ENCODE peak calls at places on chromosomes 6 and 20, in ten cellular contexts. One of them, this sample, is unnamed.

GRCh38 chr6:141977782-141978181 is 154.9 kb upstream of the GJE1 start:
- DNase-seq in osteocyte: no peak
- DNase-seq in CD14-positive monocyte: no peak
- DNase-seq in uterus: no peak
- DNase-seq in BJ: no peak
- DNase-seq in A549: no peak
- DNase-seq in gastrocnemius medialis: no peak
- DNase-seq in cardiac fibroblast: no peak
- DNase-seq in neural progenitor cell: no peak
- DNase-seq in AG09309: no peak
- DNase-seq in this sample: no peak

GRCh38 chr20:61886721-61887658 is 178.7 kb downstream of the TAF4 start:
- DNase-seq in osteocyte: no peak
- DNase-seq in neural progenitor cell: peak
- DNase-seq in CD14-positive monocyte: no peak
- DNase-seq in A549: peak
- DNase-seq in uterus: no peak
- DNase-seq in cardiac fibroblast: peak
- DNase-seq in AG09309: no peak
- DNase-seq in gastrocnemius medialis: no peak
- DNase-seq in BJ: no peak
- DNase-seq in this sample: no peak

GRCh38 chr6:24997905-24998304 is 62.1 kb upstream of the RIPOR2 start:
- DNase-seq in osteocyte: no peak
- DNase-seq in uterus: no peak
- DNase-seq in cardiac fibroblast: no peak
- DNase-seq in neural progenitor cell: no peak
- DNase-seq in CD14-positive monocyte: no peak
- DNase-seq in BJ: no peak
- DNase-seq in A549: no peak
- DNase-seq in gastrocnemius medialis: no peak
- DNase-seq in AG09309: no peak
- DNase-seq in this sample: no peak

GRCh38 chr6:70312165-70312564 is 9.3 kb upstream of the COL9A1 start:
- DNase-seq in uterus: no peak
- DNase-seq in A549: no peak
- DNase-seq in CD14-positive monocyte: no peak
- DNase-seq in gastrocnemius medialis: no peak
- DNase-seq in cardiac fibroblast: peak
- DNase-seq in osteocyte: no peak
- DNase-seq in BJ: peak
- DNase-seq in neural progenitor cell: no peak
- DNase-seq in AG09309: peak
- DNase-seq in this sample: no peak

GRCh38 chr6:152161501-152161900 is 354.0 kb downstream of the ESR1 start:
- DNase-seq in neural progenitor cell: no peak
- DNase-seq in AG09309: no peak
- DNase-seq in CD14-positive monocyte: no peak
- DNase-seq in BJ: no peak
- DNase-seq in cardiac fibroblast: peak
- DNase-seq in osteocyte: no peak
- DNase-seq in A549: no peak
- DNase-seq in gastrocnemius medialis: no peak
- DNase-seq in uterus: no peak
- DNase-seq in this sample: no peak

GRCh38 chr20:17611540-17612286 is 41.8 kb downstream of the DSTN start:
- DNase-seq in neural progenitor cell: peak
- DNase-seq in CD14-positive monocyte: no peak
- DNase-seq in uterus: no peak
- DNase-seq in cardiac fibroblast: peak
- DNase-seq in osteocyte: peak
- DNase-seq in A549: no peak
- DNase-seq in AG09309: no peak
- DNase-seq in gastrocnemius medialis: no peak
- DNase-seq in BJ: no peak
- DNase-seq in this sample: no peak

GRCh38 chr6:38310061-38310460 is 329.7 kb downstream of the BTBD9 start:
- DNase-seq in gastrocnemius medialis: peak
- DNase-seq in neural progenitor cell: no peak
- DNase-seq in cardiac fibroblast: no peak
- DNase-seq in AG09309: no peak
- DNase-seq in BJ: no peak
- DNase-seq in CD14-positive monocyte: no peak
- DNase-seq in osteocyte: no peak
- DNase-seq in uterus: no peak
- DNase-seq in A549: no peak
- DNase-seq in this sample: no peak

GRCh38 chr6:110140650-110141049 is 38.8 kb downstream of the WASF1 start:
- DNase-seq in osteocyte: no peak
- DNase-seq in AG09309: peak
- DNase-seq in CD14-positive monocyte: no peak
- DNase-seq in uterus: no peak
- DNase-seq in gastrocnemius medialis: no peak
- DNase-seq in A549: peak
- DNase-seq in BJ: peak
- DNase-seq in cardiac fibroblast: peak
- DNase-seq in neural progenitor cell: no peak
- DNase-seq in this sample: no peak

DNA sequence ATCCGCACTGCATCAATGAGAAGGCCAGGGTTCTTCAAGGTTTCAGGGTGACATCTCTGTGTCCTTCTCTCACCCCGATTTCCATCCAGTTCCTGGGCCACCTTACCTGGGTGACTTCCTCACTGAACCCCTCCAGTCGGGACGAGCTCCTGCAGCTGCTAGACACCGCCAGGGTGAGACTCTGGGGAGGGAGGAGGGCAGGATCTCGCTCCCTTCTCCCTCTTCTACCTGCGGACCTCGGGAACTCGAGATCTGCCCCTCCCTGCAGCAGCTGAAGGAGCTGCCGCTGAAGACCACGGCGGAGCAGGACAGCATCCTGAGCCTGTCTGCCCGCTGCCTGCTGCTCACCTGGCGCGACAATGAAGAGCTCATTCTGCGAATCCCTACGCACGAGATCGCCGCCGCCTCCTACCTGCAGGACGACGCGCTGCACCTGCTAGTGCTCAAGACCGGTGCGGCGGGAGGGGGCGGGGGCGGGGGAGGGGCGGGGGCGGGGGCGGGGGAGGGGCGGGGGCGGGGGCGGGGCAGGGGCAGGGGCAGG is 7.5 kb downstream of the CCM2L start:
- DNase-seq in neural progenitor cell: peak
- DNase-seq in cardiac fibroblast: no peak
- DNase-seq in uterus: no peak
- DNase-seq in BJ: no peak
- DNase-seq in A549: peak
- DNase-seq in gastrocnemius medialis: no peak
- DNase-seq in CD14-positive monocyte: no peak
- DNase-seq in AG09309: no peak
- DNase-seq in osteocyte: no peak
- DNase-seq in this sample: peak
- TF ChIP-seq CTCF in neural progenitor cell: peak
- TF ChIP-seq CTCF in cardiac fibroblast: no peak
- TF ChIP-seq CTCF in uterus: no peak
- TF ChIP-seq CTCF in BJ: no peak
- TF ChIP-seq CTCF in A549: no peak
- TF ChIP-seq CTCF in gastrocnemius medialis: no peak
- TF ChIP-seq CTCF in CD14-positive monocyte: no peak
- TF ChIP-seq CTCF in AG09309: no peak
- TF ChIP-seq CTCF in osteocyte: no peak
- TF ChIP-seq CTCF in this sample: no peak

GRCh38 chr6:107729098-107729497 is 95.0 kb downstream of the SCML4 start:
- DNase-seq in gastrocnemius medialis: no peak
- DNase-seq in BJ: no peak
- DNase-seq in AG09309: no peak
- DNase-seq in cardiac fibroblast: no peak
- DNase-seq in osteocyte: peak
- DNase-seq in CD14-positive monocyte: no peak
- DNase-seq in A549: no peak
- DNase-seq in uterus: no peak
- DNase-seq in neural progenitor cell: no peak
- DNase-seq in this sample: no peak
- TF ChIP-seq CTCF in gastrocnemius medialis: no peak
- TF ChIP-seq CTCF in BJ: no peak
- TF ChIP-seq CTCF in AG09309: peak
- TF ChIP-seq CTCF in cardiac fibroblast: no peak
- TF ChIP-seq CTCF in osteocyte: peak
- TF ChIP-seq CTCF in CD14-positive monocyte: no peak
- TF ChIP-seq CTCF in A549: no peak
- TF ChIP-seq CTCF in uterus: no peak
- TF ChIP-seq CTCF in neural progenitor cell: peak
- TF ChIP-seq CTCF in this sample: no peak

DNA sequence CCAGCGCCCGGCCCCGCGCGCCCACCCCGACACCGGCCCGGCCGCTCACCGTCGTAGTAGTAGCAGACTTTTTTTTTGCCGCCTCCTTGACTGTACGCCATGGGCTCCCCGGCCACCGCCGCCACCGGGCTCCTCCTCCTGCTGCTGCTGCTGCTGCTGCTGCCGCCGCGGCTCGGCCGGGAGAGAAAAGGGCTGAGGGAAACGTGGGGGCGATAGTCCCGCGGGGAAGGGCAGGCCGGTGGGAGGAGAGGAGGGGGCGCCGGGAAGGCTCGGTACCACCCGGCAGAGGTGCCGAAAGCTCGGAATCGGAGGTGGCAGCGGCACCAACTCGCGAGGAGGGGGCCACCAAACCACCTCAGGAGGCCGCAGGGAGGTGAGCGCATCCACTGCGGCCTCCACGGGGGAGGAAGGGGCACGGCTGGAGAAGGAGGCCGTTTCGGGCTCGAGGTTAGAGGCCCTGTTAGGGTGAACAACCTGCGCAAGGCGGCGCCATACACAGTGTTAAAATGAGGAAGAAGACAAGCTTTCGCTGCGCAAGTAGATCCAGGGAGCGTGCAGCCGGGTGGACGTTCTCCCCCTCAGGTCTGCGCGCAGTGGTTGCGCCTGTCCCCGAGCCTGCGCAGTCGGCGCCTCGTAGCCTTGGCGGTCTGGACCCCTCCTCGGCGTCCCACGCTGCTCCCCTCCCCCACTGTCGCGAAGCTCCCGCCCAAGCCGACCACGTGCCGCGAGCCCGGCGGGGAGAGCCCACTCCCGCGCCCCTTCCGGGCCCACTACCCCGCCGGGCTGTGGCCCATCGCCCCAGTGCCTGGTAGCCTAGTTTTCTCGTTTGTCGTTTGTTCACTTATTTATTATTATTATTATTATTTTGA is at the start of gene HDAC2:
- DNase-seq in cardiac fibroblast: peak
- DNase-seq in CD14-positive monocyte: peak
- DNase-seq in AG09309: peak
- DNase-seq in gastrocnemius medialis: peak
- DNase-seq in uterus: peak
- DNase-seq in neural progenitor cell: peak
- DNase-seq in A549: peak
- DNase-seq in osteocyte: peak
- DNase-seq in BJ: no peak
- DNase-seq in this sample: peak
- TF ChIP-seq CTCF in cardiac fibroblast: no peak
- TF ChIP-seq CTCF in CD14-positive monocyte: no peak
- TF ChIP-seq CTCF in AG09309: no peak
- TF ChIP-seq CTCF in gastrocnemius medialis: no peak
- TF ChIP-seq CTCF in uterus: no peak
- TF ChIP-seq CTCF in neural progenitor cell: no peak
- TF ChIP-seq CTCF in A549: no peak
- TF ChIP-seq CTCF in osteocyte: no peak
- TF ChIP-seq CTCF in BJ: no peak
- TF ChIP-seq CTCF in this sample: no peak

DNA sequence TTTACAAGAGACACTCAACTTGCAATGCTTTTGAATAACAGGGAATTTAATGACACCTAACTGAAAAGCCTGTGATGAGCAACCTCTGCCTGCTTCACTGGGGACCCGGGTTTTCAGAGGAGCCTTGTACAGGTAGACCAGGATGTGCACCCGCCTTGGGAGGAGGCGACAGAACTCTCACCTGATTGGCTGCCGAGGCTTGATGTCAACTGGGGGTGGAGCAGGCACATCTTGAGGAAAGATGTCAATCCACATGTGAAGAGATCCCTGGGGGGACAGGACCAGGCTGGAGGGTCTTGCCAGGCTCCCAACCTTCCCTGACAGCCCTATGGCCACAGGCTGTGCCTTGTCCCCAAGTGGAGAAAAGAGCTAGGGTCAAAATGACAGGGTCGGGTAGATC is 19.8 kb downstream of the ERGIC3 start:
- DNase-seq in neural progenitor cell: no peak
- DNase-seq in cardiac fibroblast: no peak
- DNase-seq in uterus: no peak
- DNase-seq in A549: no peak
- DNase-seq in gastrocnemius medialis: no peak
- DNase-seq in CD14-positive monocyte: peak
- DNase-seq in BJ: no peak
- DNase-seq in osteocyte: no peak
- DNase-seq in AG09309: no peak
- DNase-seq in this sample: no peak
- TF ChIP-seq CTCF in neural progenitor cell: no peak
- TF ChIP-seq CTCF in cardiac fibroblast: no peak
- TF ChIP-seq CTCF in uterus: no peak
- TF ChIP-seq CTCF in A549: peak
- TF ChIP-seq CTCF in gastrocnemius medialis: no peak
- TF ChIP-seq CTCF in CD14-positive monocyte: no peak
- TF ChIP-seq CTCF in BJ: no peak
- TF ChIP-seq CTCF in osteocyte: no peak
- TF ChIP-seq CTCF in AG09309: no peak
- TF ChIP-seq CTCF in this sample: no peak

DNA sequence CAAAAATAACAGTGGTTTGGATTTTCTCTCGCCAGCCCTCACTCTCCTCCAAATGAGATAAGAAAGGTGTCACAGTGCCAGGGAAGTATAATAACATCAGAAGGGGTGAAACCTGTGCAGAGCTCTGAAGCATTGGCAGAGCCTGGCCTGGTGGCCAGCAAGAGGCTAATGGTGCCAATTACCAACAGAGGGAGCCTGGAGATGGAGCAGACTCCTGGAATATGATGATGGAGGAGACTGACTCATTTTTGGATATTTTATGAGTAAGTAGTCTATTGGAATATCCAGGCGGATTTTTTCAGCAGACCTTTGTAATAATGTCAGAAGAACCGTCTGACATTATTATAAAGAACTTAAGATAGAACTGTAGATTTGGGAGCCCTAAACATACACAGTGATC is 442.6 kb upstream of the MARCKS start:
- DNase-seq in AG09309: peak
- DNase-seq in BJ: no peak
- DNase-seq in uterus: peak
- DNase-seq in gastrocnemius medialis: peak
- DNase-seq in cardiac fibroblast: peak
- DNase-seq in A549: peak
- DNase-seq in CD14-positive monocyte: no peak
- DNase-seq in neural progenitor cell: no peak
- DNase-seq in osteocyte: no peak
- DNase-seq in this sample: no peak
- TF ChIP-seq CTCF in AG09309: peak
- TF ChIP-seq CTCF in BJ: peak
- TF ChIP-seq CTCF in uterus: peak
- TF ChIP-seq CTCF in gastrocnemius medialis: no peak
- TF ChIP-seq CTCF in cardiac fibroblast: peak
- TF ChIP-seq CTCF in A549: peak
- TF ChIP-seq CTCF in CD14-positive monocyte: peak
- TF ChIP-seq CTCF in neural progenitor cell: peak
- TF ChIP-seq CTCF in osteocyte: peak
- TF ChIP-seq CTCF in this sample: no peak